ENCODE peak calls at places on chromosomes 7 and 10, in ten cellular contexts. S, F, T, Y, P, X, I, C, D and Q are unnamed samples. For H3K9me3, the result is how much of the 10 kb centered on the place peaks cover.

GRCh38 chr7:49635800-49636199 is 137.6 kb upstream of the VWC2 start:
- DNase-seq in F (no peak), Y (no peak), X (no peak), T (no peak), C (no peak), I (peak), D (no peak), P (no peak), S (no peak), Q (no peak)

GRCh38 chr10:15344876-15345285 is 26.2 kb downstream of the FAM171A1 start:
- DNase-seq in Y (no peak), I (peak), D (peak), S (no peak), C (no peak), T (no peak), X (no peak), F (no peak), P (no peak), Q (no peak)

GRCh38 chr10:104580321-104580720 is 60.8 kb upstream of the SORCS3 start:
- DNase-seq in P (no peak), I (no peak), D (no peak), C (no peak), Y (no peak), S (no peak), F (no peak), X (no peak), T (no peak), Q (no peak)

GRCh38 chr10:52999681-53000080 is 227.1 kb upstream of the MBL2 start:
- DNase-seq in T (no peak), S (no peak), X (no peak), Y (no peak), F (no peak), D (no peak), P (no peak), C (no peak), I (no peak), Q (no peak)

GRCh38 chr7:143906895-143907294 is 4.9 kb upstream of the TCAF1 start:
- DNase-seq in P (no peak), Y (no peak), D (no peak), T (no peak), S (no peak), C (no peak), X (no peak), F (no peak), I (no peak), Q (no peak)

GRCh38 chr7:118372530-118372929 is 148.0 kb downstream of the ANKRD7 start:
- DNase-seq in D (no peak), X (no peak), S (no peak), F (no peak), I (no peak), C (no peak), T (no peak), Y (no peak), P (no peak), Q (no peak)

GRCh38 chr7:25965405-25966123 is 186.4 kb upstream of the NFE2L3 start:
- DNase-seq in X (no peak), S (no peak), I (no peak), C (no peak), D (peak), T (no peak), F (no peak), Y (no peak), P (no peak), Q (no peak)

GRCh38 chr10:74718208-74718607 is 108.2 kb upstream of the KAT6B start:
- DNase-seq in C (no peak), F (no peak), D (no peak), S (no peak), T (no peak), P (no peak), X (no peak), Y (no peak), I (no peak), Q (no peak)

GRCh38 chr10:122055252-122055651 is 66.3 kb downstream of the TACC2 start:
- DNase-seq in F (no peak), D (no peak), C (no peak), I (no peak), S (peak), T (no peak), Y (no peak), P (no peak), X (no peak), Q (no peak)

GRCh38 chr7:107528461-107528860 is 35.3 kb downstream of the COG5 start:
- DNase-seq in I (no peak), S (no peak), F (no peak), D (no peak), X (no peak), C (no peak), Y (no peak), T (no peak), P (no peak), Q (no peak)

GRCh38 chr7:66493235-66494181 is 135.2 kb upstream of the KCTD7 start:
- DNase-seq in P (peak), X (peak), F (peak), C (peak), Y (peak), I (peak), S (peak), D (peak), T (peak), Q (peak)

GRCh38 chr10:6071181-6072175 is 9.3 kb upstream of the IL2RA start:
- DNase-seq in S (no peak), Y (no peak), P (no peak), T (no peak), X (no peak), C (no peak), I (no peak), F (no peak), D (no peak), Q (no peak)

GRCh38 chr7:135427166-135427565 is 82.7 kb downstream of the CNOT4 start:
- DNase-seq in S (no peak), Y (no peak), T (no peak), I (no peak), P (no peak), D (no peak), X (no peak), F (no peak), C (no peak), Q (no peak)

GRCh38 chr10:109895095-109895818 is 28.1 kb downstream of the XPNPEP1 start:
- DNase-seq in I (peak), F (peak), D (no peak), Y (no peak), P (no peak), X (no peak), C (peak), S (no peak), T (peak), Q (peak)

GRCh38 chr10:69348824-69349541 is 67.7 kb downstream of the TACR2 start:
- DNase-seq in X (no peak), P (peak), F (peak), C (peak), T (peak), D (no peak), Y (peak), S (peak), I (no peak), Q (peak)

GRCh38 chr7:120995659-120996058 is 7.1 kb downstream of the CPED1 start:
- DNase-seq in F (no peak), T (no peak), D (no peak), Y (no peak), I (no peak), S (no peak), P (no peak), C (no peak), X (no peak), Q (no peak)

GRCh38 chr10:71788954-71789353 is 15.6 kb upstream of the VSIR start:
- DNase-seq in X (no peak), T (no peak), D (no peak), Y (no peak), C (no peak), F (no peak), P (no peak), S (no peak), I (no peak), Q (peak)

GRCh38 chr10:74916283-74916682 is 89.9 kb downstream of the KAT6B start:
- DNase-seq in S (no peak), Y (no peak), T (no peak), I (no peak), X (no peak), D (no peak), F (no peak), P (no peak), C (no peak), Q (no peak)

GRCh38 chr10:31962826-31963597 is 34.4 kb upstream of the ARHGAP12 start:
- DNase-seq in I (no peak), F (no peak), D (no peak), X (no peak), T (no peak), C (no peak), Y (no peak), S (no peak), P (no peak), Q (no peak)

GRCh38 chr7:100873599-100874299 is 1.2 kb upstream of the SRRT start:
- DNase-seq in T (no peak), I (no peak), S (no peak), D (no peak), Y (no peak), X (no peak), F (no peak), P (no peak), C (no peak), Q (no peak)

GRCh38 chr10:97540669-97541500 is 31.7 kb upstream of the ANKRD2 start:
- DNase-seq in D (no peak), S (peak), C (no peak), P (peak), X (no peak), Y (no peak), T (peak), I (no peak), F (peak), Q (peak)

GRCh38 chr10:73917566-73918305 is 6.8 kb downstream of the PLAU start:
- DNase-seq in T (no peak), P (no peak), I (no peak), C (no peak), Y (no peak), S (no peak), F (no peak), D (no peak), X (no peak), Q (no peak)

GRCh38 chr10:72308320-72308987 is 34.7 kb downstream of the DDIT4 start:
- DNase-seq in S (peak), C (no peak), Y (no peak), P (peak), T (peak), I (peak), D (no peak), X (no peak), F (peak), Q (no peak)

GRCh38 chr7:915291-916218 is 38.9 kb downstream of the ADAP1 start:
- DNase-seq in C (no peak), S (peak), X (no peak), Y (no peak), P (no peak), T (peak), F (peak), I (no peak), D (no peak), Q (peak)

GRCh38 chr10:131760416-131761166 is 140.2 kb upstream of the PPP2R2D start:
- DNase-seq in X (no peak), D (no peak), S (no peak), F (no peak), Y (no peak), I (no peak), P (no peak), T (no peak), C (no peak), Q (no peak)

GRCh38 chr7:422191-422885 is 97.3 kb downstream of the PDGFA start:
- DNase-seq in D (no peak), S (no peak), Y (no peak), T (no peak), I (no peak), X (no peak), C (no peak), P (no peak), F (no peak), Q (peak)

GRCh38 chr10:114304566-114305421 is 65.7 kb downstream of the VWA2 start:
- DNase-seq in X (peak), P (peak), F (peak), T (peak), C (no peak), D (peak), S (peak), Y (peak), I (peak), Q (peak)

GRCh38 chr7:157730614-157731013 is 393.8 kb downstream of the DNAJB6 start:
- DNase-seq in S (no peak), T (no peak), I (no peak), C (no peak), F (no peak), X (no peak), P (no peak), Y (no peak), D (no peak), Q (no peak)

GRCh38 chr7:128742206-128742605 is 3.0 kb downstream of the CALU start:
- DNase-seq in T (no peak), X (no peak), S (no peak), C (no peak), F (no peak), P (no peak), D (no peak), I (no peak), Y (no peak), Q (no peak)

GRCh38 chr7:84368122-84368521 is 173.5 kb upstream of the SEMA3A start:
- DNase-seq in D (no peak), C (no peak), X (no peak), I (no peak), S (no peak), F (no peak), Y (no peak), P (no peak), T (no peak), Q (no peak)

GRCh38 chr10:44195120-44196007 is 189.5 kb downstream of the CXCL12 start:
- DNase-seq in Y (no peak), D (peak), I (peak), T (peak), S (peak), P (peak), F (peak), X (no peak), C (peak), Q (peak)

GRCh38 chr7:122902751-122903495 is 16.7 kb upstream of the CADPS2 start:
- DNase-seq in P (no peak), T (no peak), X (no peak), Y (no peak), F (no peak), C (no peak), D (no peak), I (no peak), S (no peak), Q (no peak)

GRCh38 chr10:106992064-106992463 is 172.4 kb downstream of the SORCS1 start:
- DNase-seq in X (no peak), C (no peak), Y (no peak), I (no peak), F (no peak), D (no peak), S (no peak), P (no peak), T (no peak), Q (no peak)

GRCh38 chr10:91883549-91884542 is 25.4 kb downstream of the FGFBP3 start:
- DNase-seq in X (no peak), S (no peak), I (peak), D (peak), T (peak), F (no peak), P (peak), C (peak), Y (no peak), Q (no peak)

GRCh38 chr7:142568430-142569097 is 180.7 kb upstream of the PRSS1 start:
- DNase-seq in T (no peak), S (no peak), D (no peak), C (no peak), Y (no peak), I (no peak), X (no peak), F (no peak), P (no peak), Q (no peak)

GRCh38 chr7:94492601-94493000 is 17.0 kb upstream of the CASD1 start:
- DNase-seq in P (no peak), X (no peak), C (no peak), I (no peak), D (no peak), F (no peak), S (no peak), Y (no peak), T (no peak), Q (no peak)

GRCh38 chr7:28645866-28646265 is 233.5 kb downstream of the CREB5 start:
- DNase-seq in D (no peak), S (no peak), C (no peak), F (no peak), Y (no peak), P (no peak), X (no peak), I (no peak), T (no peak), Q (no peak)

GRCh38 chr10:132705173-132705572 is 80.8 kb downstream of the NKX6-2 start:
- DNase-seq in F (no peak), P (no peak), T (peak), D (no peak), X (no peak), Y (peak), C (no peak), I (no peak), S (peak), Q (peak)

GRCh38 chr7:2509298-2509906 is 10.2 kb upstream of the LFNG start:
- DNase-seq in F (no peak), P (no peak), X (no peak), D (no peak), I (no peak), Y (no peak), S (no peak), T (no peak), C (no peak), Q (no peak)

GRCh38 chr7:2507917-2508306 is 11.7 kb upstream of the LFNG start:
- DNase-seq in S (no peak), T (no peak), I (no peak), D (no peak), F (no peak), Y (no peak), X (no peak), P (no peak), C (no peak), Q (no peak)

GRCh38 chr7:2505401-2505800 is 14.2 kb upstream of the LFNG start:
- DNase-seq in C (no peak), X (no peak), I (no peak), P (no peak), T (no peak), Y (no peak), F (no peak), D (peak), S (no peak), Q (no peak)

GRCh38 chr7:2508327-2509231 is 11.0 kb upstream of the LFNG start:
- DNase-seq in T (peak), X (peak), S (peak), F (peak), I (peak), D (peak), P (no peak), C (peak), Y (no peak), Q (peak)

DNA sequence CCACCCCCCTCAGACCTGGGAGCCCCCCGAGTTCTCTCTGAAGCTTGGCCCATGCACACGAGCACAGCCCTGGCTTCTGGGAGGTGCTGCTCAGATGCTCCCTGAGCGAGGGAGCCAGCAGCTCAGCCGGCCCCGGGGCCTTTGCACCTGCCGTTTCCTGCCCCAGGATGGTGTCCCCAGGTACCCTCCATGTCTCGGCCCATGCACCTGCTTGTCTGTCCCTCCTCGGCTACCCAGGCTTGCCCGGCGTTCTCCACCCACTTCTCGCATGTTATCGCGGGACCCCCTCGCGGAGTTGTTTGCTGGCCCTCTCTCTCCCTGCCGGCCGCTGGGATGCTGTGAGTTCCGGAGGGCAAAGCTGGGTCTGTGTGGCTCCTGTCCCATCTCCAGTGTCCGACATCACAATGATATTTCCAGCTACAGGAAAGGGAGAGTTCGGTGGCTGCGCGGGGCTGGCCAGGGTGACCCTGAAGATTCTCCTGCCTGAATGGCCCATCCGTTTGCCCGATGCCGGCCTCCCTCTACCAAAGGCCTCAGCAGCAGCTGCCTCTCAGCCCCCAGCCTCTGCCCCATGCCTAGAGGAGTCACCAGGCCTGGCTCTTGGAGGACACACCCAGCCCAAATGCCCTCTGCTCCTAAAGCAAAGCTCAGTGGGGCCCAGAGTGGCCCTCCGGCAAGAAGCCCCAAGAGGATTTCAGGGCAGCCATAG is 12.2 kb upstream of the LFNG start:
- DNase-seq in X (no peak), I (no peak), Y (no peak), D (no peak), C (no peak), S (no peak), P (no peak), F (no peak), T (no peak), Q (no peak)
- H3K27ac ChIP-seq in X (no peak), I (no peak), Y (no peak), D (peak), C (no peak), S (no peak), P (peak), F (no peak), T (no peak), Q (no peak)

GRCh38 chr7:138021889-138022288 is 20.0 kb upstream of the CREB3L2 start:
- DNase-seq in T (no peak), F (no peak), X (no peak), P (no peak), S (no peak), D (no peak), Y (no peak), C (no peak), I (no peak), Q (no peak)
- H3K9me3 ChIP-seq in T (under half), F (under half), X (under half), P (under half), S (under half), D (under half), Y (under half), C (under half), I (under half), Q (under half)

GRCh38 chr10:94403034-94403822 is 887 bp downstream of the TBC1D12 start:
- DNase-seq in D (peak), I (peak), F (peak), S (peak), T (peak), X (no peak), C (peak), Y (peak), P (peak), Q (peak)

GRCh38 chr10:94402204-94403033 is at the start of gene TBC1D12:
- DNase-seq in D (peak), S (peak), I (peak), Y (peak), F (peak), C (peak), P (peak), T (peak), X (no peak), Q (peak)

GRCh38 chr10:94407668-94408067 is 5.3 kb downstream of the TBC1D12 start:
- DNase-seq in T (no peak), Y (no peak), X (no peak), D (no peak), C (no peak), P (no peak), S (no peak), I (no peak), F (no peak), Q (no peak)

GRCh38 chr10:94405406-94405805 is 3.1 kb downstream of the TBC1D12 start:
- DNase-seq in S (no peak), C (no peak), P (no peak), D (no peak), I (no peak), F (no peak), T (no peak), Y (no peak), X (no peak), Q (no peak)

DNA sequence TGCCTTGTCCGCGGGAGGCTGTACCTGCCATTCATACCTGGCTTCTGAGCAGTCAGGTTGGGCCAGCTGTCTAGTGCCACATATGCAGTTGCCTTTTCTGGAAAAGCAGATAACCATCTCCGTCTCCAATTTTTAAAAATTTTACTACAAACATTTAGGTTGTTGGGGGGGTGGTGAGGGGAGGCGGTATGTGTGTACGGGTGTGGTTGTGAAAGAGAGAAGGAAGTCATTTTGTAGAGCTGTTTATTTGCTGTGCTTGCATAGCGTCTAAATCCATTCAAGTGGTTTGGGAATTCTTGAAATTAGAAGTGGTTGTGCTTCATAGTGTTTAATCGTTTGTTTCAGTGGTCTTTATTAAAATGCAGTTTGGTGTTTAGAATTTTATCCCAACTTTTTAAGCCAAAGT is 1.5 kb downstream of the TBC1D12 start:
- DNase-seq in F (no peak), D (no peak), S (no peak), T (no peak), Y (no peak), P (no peak), I (no peak), X (no peak), C (no peak), Q (no peak)
- H3K27ac ChIP-seq in F (peak), D (peak), S (peak), T (peak), Y (peak), P (peak), I (peak), X (no peak), C (peak), Q (no peak)

DNA sequence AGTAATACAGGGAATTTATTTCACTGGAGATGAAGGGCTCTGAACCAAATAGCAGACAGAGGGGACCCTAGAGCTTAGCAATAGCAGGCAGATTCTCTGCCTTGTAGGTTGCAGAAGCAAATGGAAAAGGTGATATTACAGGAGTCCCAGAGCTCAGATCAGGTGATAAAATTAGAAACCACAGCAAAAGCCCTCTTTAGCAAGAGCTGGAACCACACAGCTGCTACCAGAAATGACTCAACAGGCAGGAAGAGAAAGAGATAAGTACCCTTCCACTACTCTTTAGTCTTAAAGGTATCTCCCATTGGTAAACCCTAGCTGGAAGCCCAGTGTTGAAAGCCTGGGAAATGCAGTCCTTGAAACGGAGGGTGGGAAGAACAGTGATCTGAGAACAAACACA is 535.6 kb upstream of the GHITM start:
- DNase-seq in Y (no peak), I (no peak), P (no peak), S (no peak), D (no peak), F (no peak), T (no peak), C (no peak), X (no peak), Q (no peak)
- H3K9me3 ChIP-seq in Y (under half), I (under half), P (under half), S (under half), D (under half), F (under half), T (under half), C (under half), X (under half), Q (under half)

GRCh38 chr10:113018034-113018433 is 68.0 kb downstream of the TCF7L2 start:
- DNase-seq in F (no peak), S (no peak), C (no peak), P (no peak), X (no peak), I (no peak), D (no peak), T (no peak), Y (no peak), Q (no peak)
- H3K27ac ChIP-seq in F (no peak), S (no peak), C (no peak), P (no peak), X (no peak), I (no peak), D (no peak), T (no peak), Y (no peak), Q (no peak)